ENCODE peak calls at places on chromosomes 11 and 22, in ten cellular contexts. R is fibroblast of pulmonary artery, I is GM13977, P is RWPE2, L is lower lobe of right lung, G is Calu3, X is HepG2, J is heart left ventricle, T is left lung, D is astrocyte of the cerebellum. U is an unnamed sample.

GRCh38 chr11:59174664-59175033 is 2.7 kb downstream of the DTX4 start:
- DNase-seq in T (no peak), R (peak), L (no peak), J (no peak), P (no peak), D (no peak), X (peak), G (peak), I (no peak), U (no peak)

GRCh38 chr11:2390871-2391662 is 9.5 kb upstream of the TSSC4 start:
- DNase-seq in P (no peak), I (no peak), R (peak), X (no peak), D (no peak), L (no peak), J (no peak), T (no peak), G (no peak), U (no peak)

GRCh38 chr11:13118194-13118593 is 109.1 kb downstream of the RASSF10 start:
- DNase-seq in P (peak), L (no peak), R (peak), T (no peak), G (no peak), D (peak), J (no peak), I (no peak), X (peak), U (no peak)

GRCh38 chr11:117969160-117969991 is 16.8 kb upstream of the IL10RA start:
- DNase-seq in G (no peak), X (no peak), J (no peak), R (no peak), L (no peak), P (no peak), I (no peak), D (no peak), T (no peak), U (peak)

GRCh38 chr11:118609380-118610219 is 2.2 kb downstream of the PHLDB1 start:
- DNase-seq in I (no peak), G (no peak), D (no peak), R (peak), P (no peak), T (no peak), X (no peak), J (no peak), L (no peak), U (no peak)

GRCh38 chr11:12581923-12582322 is 92.3 kb upstream of the TEAD1 start:
- DNase-seq in R (peak), X (no peak), D (peak), L (peak), I (no peak), G (peak), J (no peak), P (no peak), T (no peak), U (no peak)

GRCh38 chr11:111957663-111958415 is 20.7 kb downstream of the DIXDC1 start:
- DNase-seq in D (no peak), I (no peak), X (no peak), R (no peak), P (no peak), L (no peak), G (no peak), T (no peak), J (no peak), U (no peak)

GRCh38 chr11:614091-614582 is 1.6 kb downstream of the IRF7 start:
- DNase-seq in I (no peak), D (no peak), R (no peak), T (peak), L (no peak), X (no peak), G (no peak), J (no peak), P (peak), U (no peak)

GRCh38 chr22:49294656-49295464 is 532.8 kb downstream of the BRD1 start:
- DNase-seq in L (no peak), X (no peak), I (no peak), R (no peak), G (no peak), T (no peak), D (no peak), P (no peak), J (no peak), U (no peak)

GRCh38 chr11:75468534-75469340 is 35.7 kb upstream of the KLHL35 start:
- DNase-seq in R (peak), T (peak), X (no peak), P (no peak), L (peak), I (no peak), D (peak), G (no peak), J (peak), U (no peak)

GRCh38 chr11:67071420-67072284 is 15.0 kb downstream of the RHOD start:
- DNase-seq in D (peak), R (peak), X (peak), I (peak), G (peak), L (peak), J (peak), T (peak), P (no peak), U (peak)

GRCh38 chr11:96426356-96427103 is 36.7 kb downstream of the JRKL start:
- DNase-seq in R (peak), L (no peak), J (no peak), D (peak), P (no peak), I (peak), X (peak), G (no peak), T (no peak), U (peak)

GRCh38 chr11:20443596-20443995 is 56.1 kb downstream of the PRMT3 start:
- DNase-seq in P (no peak), L (no peak), I (no peak), X (peak), G (no peak), R (peak), J (no peak), D (no peak), T (no peak), U (no peak)

GRCh38 chr11:62830904-62831519 is 839 bp downstream of the STX5 start:
- DNase-seq in T (no peak), G (no peak), P (no peak), I (peak), R (no peak), X (peak), J (peak), L (no peak), D (no peak), U (peak)

GRCh38 chr11:125110506-125110905 is 920 bp downstream of the TMEM218 start:
- DNase-seq in X (no peak), L (no peak), P (no peak), T (no peak), D (no peak), J (no peak), G (no peak), R (no peak), I (no peak), U (no peak)

GRCh38 chr11:129331217-129331616 is 44.4 kb upstream of the BARX2 start:
- DNase-seq in D (no peak), P (no peak), J (no peak), G (peak), X (peak), I (no peak), T (no peak), R (peak), L (no peak), U (no peak)

GRCh38 chr11:129331871-129332274 is 43.8 kb upstream of the BARX2 start:
- DNase-seq in G (peak), T (peak), I (peak), L (peak), R (peak), P (peak), D (peak), J (peak), X (peak), U (peak)

DNA sequence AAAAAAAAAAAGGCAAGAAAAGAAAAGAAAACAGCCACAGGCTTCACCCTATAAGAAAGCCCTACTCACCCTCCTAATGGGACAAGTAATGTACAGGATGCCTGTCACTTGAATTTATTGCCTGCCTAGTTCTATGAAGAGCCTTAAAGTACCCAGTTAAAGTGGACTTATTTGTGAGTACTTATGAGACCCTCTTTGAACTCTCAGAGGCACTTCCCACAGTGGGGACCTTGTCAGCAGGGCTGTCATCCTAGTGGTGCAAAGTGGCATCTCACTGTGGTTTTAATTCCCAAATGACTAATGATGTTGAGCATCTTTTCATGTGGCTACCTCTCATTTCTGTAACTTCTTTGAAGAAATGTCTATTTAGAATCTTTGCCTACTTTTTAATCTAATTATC is 41.8 kb upstream of the BARX2 start:
- DNase-seq in I (no peak), T (no peak), P (no peak), J (no peak), X (no peak), D (no peak), G (no peak), L (no peak), R (no peak), U (no peak)
- TF ChIP-seq CTCF in I (no peak), T (no peak), P (no peak), J (no peak), X (no peak), D (no peak), G (no peak), L (no peak), R (peak), U (no peak)

DNA sequence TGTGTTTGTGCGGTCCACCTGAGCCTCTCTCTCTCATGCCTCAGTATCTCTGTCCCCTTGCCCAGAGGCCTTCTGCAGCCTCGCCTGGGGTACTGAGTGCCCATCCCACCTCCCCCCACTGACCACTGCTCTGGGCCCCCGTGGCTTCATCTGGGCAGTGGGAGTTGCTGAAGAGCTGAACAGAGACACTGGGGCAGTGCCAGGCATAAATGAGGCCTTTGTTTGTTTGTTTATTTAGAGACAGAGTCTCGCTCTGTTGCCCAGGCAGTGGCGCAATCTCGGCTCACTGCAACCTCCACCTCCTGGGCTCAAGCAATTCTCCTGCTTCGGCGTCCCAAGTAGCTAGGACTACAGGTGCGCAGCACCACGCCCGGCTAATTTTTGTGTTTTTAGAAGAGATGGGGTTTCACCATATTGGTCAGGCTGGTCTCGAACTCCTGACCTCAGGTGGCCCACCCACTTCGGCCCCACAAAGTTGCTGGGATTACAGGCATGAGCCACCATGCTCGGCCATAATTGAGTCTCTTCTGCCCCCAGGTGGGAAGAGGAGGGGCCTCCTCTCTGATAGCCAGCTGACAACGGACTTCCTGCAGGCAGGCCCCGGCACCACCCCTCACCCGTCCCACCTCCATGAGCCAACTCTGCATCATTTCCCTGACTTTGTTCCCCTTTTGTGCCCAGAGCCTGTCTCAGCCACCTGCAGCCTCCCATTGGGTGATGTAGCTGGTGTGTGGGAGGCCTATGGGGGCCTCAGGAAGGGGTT is 9.3 kb downstream of the CRYBB3 start:
- DNase-seq in G (no peak), I (no peak), R (no peak), X (no peak), L (no peak), D (no peak), T (no peak), J (no peak), P (no peak), U (no peak)
- TF ChIP-seq CTCF in G (no peak), I (no peak), R (no peak), X (peak), L (no peak), D (no peak), T (no peak), J (no peak), P (no peak), U (no peak)

GRCh38 chr11:115751244-115751643 is 247.0 kb upstream of the CADM1 start:
- DNase-seq in R (no peak), X (no peak), L (no peak), J (no peak), I (no peak), T (no peak), D (no peak), G (no peak), P (no peak), U (no peak)
- TF ChIP-seq CTCF in R (no peak), X (no peak), L (no peak), J (no peak), I (no peak), T (no peak), D (no peak), G (no peak), P (no peak), U (no peak)

GRCh38 chr22:50733521-50734342 is 4.3 kb upstream of the ACR start:
- DNase-seq in T (peak), I (no peak), D (no peak), L (peak), G (no peak), J (peak), R (peak), P (peak), X (no peak), U (no peak)

GRCh38 chr22:50732681-50733080 is 5.3 kb upstream of the ACR start:
- DNase-seq in X (no peak), I (no peak), P (no peak), R (no peak), D (no peak), J (no peak), L (peak), T (peak), G (no peak), U (no peak)

GRCh38 chr22:50735739-50736030 is 2.3 kb upstream of the ACR start:
- DNase-seq in T (no peak), P (no peak), R (no peak), X (no peak), G (no peak), D (no peak), I (no peak), J (no peak), L (no peak), U (no peak)

GRCh38 chr22:50734343-50734771 is 3.6 kb upstream of the ACR start:
- DNase-seq in T (peak), R (no peak), X (no peak), P (peak), G (no peak), L (no peak), I (no peak), J (peak), D (no peak), U (no peak)

DNA sequence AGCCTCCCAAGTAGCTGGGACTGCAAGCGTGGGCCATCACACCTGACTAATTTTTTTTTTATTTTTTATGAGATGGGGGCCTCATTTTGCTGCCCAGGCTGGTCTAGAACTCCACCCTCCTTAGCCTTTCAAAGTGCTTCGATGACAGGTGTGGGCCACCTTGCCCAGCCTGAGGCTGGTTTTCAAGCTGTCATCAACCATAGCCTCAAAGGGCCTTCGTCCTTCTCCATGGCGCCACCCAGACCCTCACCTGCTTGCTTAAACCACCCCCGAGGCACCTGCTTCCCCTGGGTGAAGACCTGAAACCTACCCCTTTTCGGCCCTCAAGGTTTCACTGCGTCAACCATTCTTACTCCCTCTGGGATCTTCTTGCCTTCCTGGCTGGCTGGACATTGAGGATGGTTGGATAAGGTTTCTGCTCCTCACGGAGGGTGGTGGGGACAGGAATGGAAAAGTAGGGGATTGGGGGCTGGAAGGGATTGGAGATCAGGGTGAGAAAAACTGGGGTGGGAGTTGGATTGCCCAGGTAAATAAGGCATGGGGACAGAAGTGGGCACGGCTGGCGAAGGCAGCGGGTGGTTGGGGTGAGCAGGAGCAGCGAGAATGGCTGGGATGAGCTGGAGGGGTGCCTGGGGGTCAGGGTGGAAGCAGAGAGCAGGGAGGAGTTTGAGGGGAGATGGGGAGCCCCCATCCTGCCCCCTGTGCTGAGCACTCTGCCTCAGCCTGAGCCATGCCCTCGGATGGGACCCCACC is 2.8 kb upstream of the ACR start:
- DNase-seq in L (peak), J (no peak), R (no peak), G (no peak), I (no peak), T (peak), D (no peak), X (no peak), P (no peak), U (no peak)
- TF ChIP-seq CTCF in L (no peak), J (no peak), R (no peak), G (no peak), I (no peak), T (no peak), D (no peak), X (no peak), P (no peak), U (no peak)

DNA sequence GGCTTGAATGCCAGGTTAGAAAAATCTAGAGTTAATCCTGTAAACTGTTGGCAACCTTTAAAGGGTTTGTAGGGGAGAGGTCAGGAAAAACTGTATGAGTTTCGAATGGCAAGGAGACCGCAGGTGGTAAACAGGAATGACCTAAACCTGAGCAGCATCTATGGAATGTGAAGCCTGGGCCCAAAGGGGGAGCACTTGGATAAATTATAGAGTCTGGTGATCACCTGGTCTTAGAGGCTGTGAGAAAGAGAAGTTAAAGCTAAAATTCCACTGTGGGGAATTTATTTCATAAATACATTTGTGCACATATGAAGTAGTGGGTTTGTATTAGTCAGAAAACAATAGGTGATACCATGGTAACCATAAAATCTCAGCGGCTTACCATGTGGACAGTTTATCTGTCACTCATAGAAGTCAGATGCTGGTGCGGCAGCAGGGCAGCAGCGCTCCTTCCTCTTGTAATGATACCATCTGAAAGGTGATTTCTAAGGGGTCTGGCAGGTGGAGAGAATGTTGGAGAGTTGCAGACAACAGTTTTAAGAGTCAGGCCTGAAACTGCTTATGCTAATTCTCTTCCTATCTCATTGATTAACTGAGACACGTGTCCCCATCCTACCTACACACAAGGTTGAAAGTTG is 1104.4 kb upstream of the CCDC90B start:
- DNase-seq in X (no peak), P (no peak), G (peak), D (no peak), I (no peak), J (no peak), R (peak), T (no peak), L (no peak), U (no peak)
- TF ChIP-seq CTCF in X (no peak), P (peak), G (no peak), D (peak), I (peak), J (no peak), R (no peak), T (no peak), L (no peak), U (no peak)

DNA sequence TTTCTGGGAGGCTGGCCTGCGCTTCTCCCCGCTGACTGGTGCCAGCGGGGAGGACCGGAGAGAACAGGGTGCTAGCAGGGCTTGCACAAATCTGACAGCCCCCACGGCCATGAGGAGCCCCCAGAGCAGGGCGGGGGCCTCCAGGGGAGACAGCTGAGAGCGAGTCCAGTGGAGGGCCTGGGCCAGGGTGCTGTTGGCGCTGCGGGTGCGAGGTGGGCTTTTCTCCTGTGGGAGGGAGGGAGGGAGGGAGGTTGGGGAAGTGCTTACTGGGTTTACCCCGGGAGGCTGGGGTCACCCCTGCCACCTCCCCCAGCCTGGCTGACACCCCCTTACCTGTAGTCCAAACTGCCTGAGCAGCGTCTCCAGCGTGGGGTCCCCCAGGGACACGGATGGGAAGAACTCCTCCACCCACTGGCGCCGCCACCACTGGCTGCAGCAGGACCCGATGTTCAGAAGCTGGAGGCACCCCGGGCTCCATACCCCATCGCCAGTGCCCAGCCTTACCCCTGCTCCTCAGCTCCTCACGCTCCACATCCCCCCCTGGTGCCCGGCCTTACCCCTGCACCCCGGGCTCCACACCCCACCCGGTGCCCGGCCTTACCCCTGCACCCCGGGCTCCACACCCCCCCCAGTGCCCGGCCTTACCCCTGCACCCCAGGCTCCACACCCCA is 3.9 kb downstream of the LMF2 start:
- DNase-seq in P (peak), T (no peak), G (no peak), I (no peak), D (no peak), J (no peak), X (no peak), L (peak), R (no peak), U (no peak)
- TF ChIP-seq CTCF in P (no peak), T (no peak), G (peak), I (peak), D (peak), J (no peak), X (peak), L (no peak), R (no peak), U (no peak)